ENCODE peak calls at places on chromosomes 1 and 21, in four cellular contexts. F is GM12878, P is H1, A is transverse colon. N is an unnamed sample.

GRCh38 chr21:36260030-36260787 is 59.8 kb upstream of the MORC3 start:
- DNase-seq in F (peak; percentile 53), P (no peak), A (peak; percentile 41), N (peak; percentile 3)

GRCh38 chr1:54425152-54425584 is 19.0 kb upstream of the SSBP3 start:
- DNase-seq in F (no peak), P (no peak), A (peak; percentile 68), N (no peak)

GRCh38 chr1:203090667-203091320 is 5.0 kb upstream of the MYOG start:
- DNase-seq in F (no peak), P (peak; percentile 40), A (no peak), N (no peak)

GRCh38 chr21:17612023-17612564 is 607 bp downstream of the BTG3 start:
- DNase-seq in F (no peak), P (peak; percentile 64), A (peak; percentile 41), N (no peak)

GRCh38 chr21:40881767-40882166 is 34.8 kb upstream of the DSCAM start:
- DNase-seq in F (no peak), P (no peak), A (no peak), N (no peak)

GRCh38 chr1:64269558-64269884 is 66.1 kb downstream of the UBE2U start:
- DNase-seq in F (no peak), P (no peak), A (no peak), N (no peak)

GRCh38 chr1:58755468-58755872 is 28.4 kb downstream of the JUN start:
- DNase-seq in F (peak; percentile 33), P (no peak), A (peak; percentile 51), N (no peak)

GRCh38 chr1:203861379-203862184 is at the start of gene SNRPE:
- DNase-seq in F (peak; percentile 92), P (peak; percentile 98), A (peak; percentile 97), N (peak; percentile 92)

GRCh38 chr1:247078315-247079140 is at the start of gene ZNF670:
- DNase-seq in F (peak; percentile 59), P (peak; percentile 97), A (peak; percentile 97), N (peak; percentile 63)

GRCh38 chr1:180131510-180131909 is 23.2 kb upstream of the QSOX1 start:
- DNase-seq in F (no peak), P (no peak), A (no peak), N (no peak)
- H3K27ac ChIP-seq in F (no peak overlapping the region), P (no peak overlapping the region), A (no peak overlapping the region), N (no peak overlapping the region)

DNA sequence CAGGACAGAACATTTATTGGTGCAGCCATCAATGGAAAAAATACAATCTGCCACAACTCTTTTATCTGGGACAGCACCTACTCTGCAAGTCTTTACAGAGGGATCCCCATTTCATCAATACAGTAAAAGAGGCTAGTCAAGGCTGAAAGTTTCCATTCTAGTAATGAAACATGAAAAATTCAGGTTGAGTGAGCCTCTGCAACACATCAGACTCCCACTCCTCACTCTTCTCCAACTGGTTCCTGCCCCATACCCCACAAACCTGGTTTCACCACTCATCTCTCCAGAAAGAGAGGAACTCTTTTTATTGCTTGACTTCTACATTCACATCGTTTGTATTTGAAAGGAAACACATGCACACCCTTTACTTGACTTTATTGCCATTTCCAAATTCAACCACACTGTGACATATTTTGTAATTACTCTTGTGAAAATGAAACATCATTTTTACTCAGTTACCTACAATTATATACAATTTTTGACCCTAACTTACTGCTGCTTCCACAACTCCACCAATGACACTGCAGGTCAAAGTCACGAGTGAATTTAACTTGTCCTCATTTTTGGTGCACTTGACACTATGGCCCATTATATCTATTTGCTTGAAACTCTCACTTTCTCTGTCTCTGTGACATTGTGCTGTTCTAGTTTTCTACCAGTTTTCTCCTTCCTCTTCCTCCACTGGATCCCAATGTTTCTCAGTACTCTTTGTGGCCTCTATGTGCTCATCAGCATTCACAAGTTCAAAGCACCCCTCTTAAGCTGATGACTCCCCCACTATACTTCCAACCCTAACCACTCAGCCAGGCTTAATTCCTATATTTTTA is 8.0 kb downstream of the STX6 start:
- DNase-seq in F (no peak), P (no peak), A (no peak), N (no peak)
- H3K4me3 ChIP-seq in F (peak overlapping the region; percentile 6), P (no peak overlapping the region), A (no peak overlapping the region), N (no peak overlapping the region)

DNA sequence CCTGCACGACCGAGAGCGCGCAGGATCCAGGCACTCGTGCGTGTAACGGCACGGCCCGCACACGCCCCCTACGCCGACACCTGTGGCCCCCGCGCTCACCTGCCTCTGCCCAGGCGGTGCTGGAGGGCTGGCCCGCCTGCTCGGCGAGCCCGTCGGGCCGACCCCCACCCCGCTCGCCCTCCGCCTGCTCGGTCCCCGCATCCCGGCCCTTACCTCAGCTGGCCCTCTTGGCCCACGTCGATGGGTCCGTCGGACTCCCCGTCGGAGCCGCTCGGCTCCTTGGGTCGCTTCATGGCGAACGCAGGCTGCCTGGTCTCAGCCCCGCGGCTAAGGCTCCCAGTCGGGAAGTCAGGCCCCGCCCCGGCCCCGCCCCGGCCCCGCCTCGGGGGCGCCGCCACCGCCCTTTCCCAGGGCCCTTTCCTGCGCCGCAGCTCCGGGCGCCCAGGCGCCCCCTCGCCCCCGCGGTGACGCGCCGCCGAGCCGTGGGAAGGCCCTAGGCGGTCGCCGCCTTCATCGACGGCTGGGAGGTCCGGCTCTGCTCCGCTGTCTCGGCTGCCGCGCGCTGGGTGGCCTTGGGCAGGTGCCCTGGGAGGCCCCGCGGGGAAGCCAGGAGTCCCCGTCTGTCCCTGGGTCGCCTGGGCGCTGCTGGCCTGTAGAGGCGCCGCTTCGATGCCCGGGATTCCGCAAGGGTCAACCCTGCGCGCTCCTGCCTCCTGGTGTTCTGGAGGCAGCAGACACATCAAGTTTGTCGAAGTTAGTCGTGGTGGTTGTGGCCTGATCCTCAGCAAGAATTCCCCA is at the start of gene HEYL:
- DNase-seq in F (no peak), P (peak; percentile 94), A (peak; percentile 85), N (no peak)
- TF ChIP-seq POLR2AphosphoS5 in F (no peak), P (no peak), A (peak; percentile 32), N (no peak)

GRCh38 chr1:16459503-16459902 is 19.0 kb downstream of the NECAP2 start:
- DNase-seq in F (no peak), P (no peak), A (no peak), N (no peak)
- H3K27ac ChIP-seq in F (no peak overlapping the region), P (no peak overlapping the region), A (no peak overlapping the region), N (no peak overlapping the region)

GRCh38 chr1:178458203-178458602 is 38.6 kb downstream of the CLEC20A start:
- DNase-seq in F (no peak), P (no peak), A (no peak), N (no peak)
- H3K4me3 ChIP-seq in F (no peak overlapping the region), P (no peak overlapping the region), A (no peak overlapping the region), N (no peak overlapping the region)

DNA sequence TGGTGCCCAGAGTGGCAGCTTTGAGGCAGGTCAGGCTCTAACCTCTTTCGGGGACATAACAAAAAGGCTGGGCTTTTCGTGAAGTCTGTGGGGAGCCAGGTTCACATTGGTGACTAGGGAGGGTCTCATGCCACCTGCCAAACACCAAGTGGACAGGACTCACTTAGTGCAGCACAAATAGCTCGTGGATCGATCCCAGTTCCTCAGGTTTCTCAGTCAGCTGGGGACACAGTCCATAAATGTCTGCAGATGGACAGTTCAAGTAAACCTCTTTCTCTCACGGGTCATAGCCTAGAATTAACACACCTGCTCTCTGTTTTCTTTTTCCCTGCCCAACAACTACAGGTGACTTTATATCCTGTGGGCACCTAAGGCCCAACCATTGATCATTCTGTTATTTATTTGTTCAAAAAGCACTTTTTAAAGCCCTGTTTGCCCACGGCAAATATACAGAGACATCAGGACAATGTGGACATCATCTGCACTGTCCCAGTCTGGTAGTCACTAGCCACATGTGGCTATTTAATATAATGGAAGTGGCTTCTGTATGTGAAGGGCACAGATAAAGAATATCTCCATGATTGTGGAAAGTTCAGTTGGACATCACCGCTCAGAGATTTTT is 53.5 kb downstream of the CAPN2 start:
- DNase-seq in F (no peak), P (no peak), A (no peak), N (no peak)
- TF ChIP-seq POLR2AphosphoS5 in F (no peak), P (no peak), A (no peak), N (no peak)

DNA sequence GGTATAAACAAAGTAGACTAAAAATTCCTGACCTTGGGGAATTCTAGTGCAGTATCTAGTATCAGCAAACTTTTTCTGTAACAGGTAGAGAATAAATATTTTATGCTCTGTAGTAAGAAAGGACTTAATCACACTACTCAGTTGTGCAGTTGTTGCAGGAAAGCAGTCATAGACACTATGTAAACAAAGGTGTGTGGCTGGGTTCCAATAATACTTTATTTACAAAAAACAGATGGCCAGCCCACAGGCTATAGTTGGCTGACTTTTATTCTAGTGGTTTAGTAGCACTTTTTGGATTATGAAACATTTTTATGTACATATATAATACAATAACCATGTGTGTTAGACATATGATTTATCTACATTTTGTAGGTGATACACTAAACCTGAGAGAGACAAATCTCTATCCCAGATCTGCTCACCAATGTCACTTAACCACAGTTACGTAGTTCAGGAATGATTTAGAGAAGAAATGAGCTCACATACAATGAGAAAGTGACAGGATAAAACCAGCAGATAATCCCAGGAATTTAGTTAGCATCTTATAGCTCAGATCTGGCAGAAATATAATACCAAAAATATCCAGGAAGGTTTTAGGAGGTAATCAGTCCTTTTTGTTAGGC is 56.1 kb downstream of the MIER1 start:
- DNase-seq in F (no peak), P (no peak), A (no peak), N (no peak)
- H3K27ac ChIP-seq in F (no peak overlapping the region), P (no peak overlapping the region), A (peak overlapping the region; percentile 68), N (no peak overlapping the region)

GRCh38 chr1:36481091-36481490 is 1.6 kb downstream of the CSF3R start:
- DNase-seq in F (no peak), P (no peak), A (no peak), N (no peak)
- H3K4me3 ChIP-seq in F (no peak overlapping the region), P (no peak overlapping the region), A (no peak overlapping the region), N (no peak overlapping the region)

N was measured in SK-N-MC.